ENCODE peak calls at places on chromosomes 7 and 10, in five cellular contexts. D, Q, E, S and A are unnamed samples.
A peak's percentile ranks its signal among the peaks of the same experiment; 100 is the strongest.

GRCh38 chr7:2016021-2016631 is 216.6 kb downstream of the MAD1L1 start:
- DNase-seq in D (peak; percentile 7), Q (no peak), E (no peak), S (no peak), A (no peak)

GRCh38 chr7:112449353-112449752 is 907 bp upstream of the IFRD1 start:
- DNase-seq in D (no peak), Q (peak; percentile 62), E (peak; percentile 82), S (peak; percentile 55), A (no peak)

GRCh38 chr10:97673736-97674525 is 13.1 kb downstream of the AVPI1 start:
- DNase-seq in D (no peak), Q (no peak), E (peak; percentile 78), S (no peak), A (peak; percentile 54)

GRCh38 chr7:123994449-123994848 is 38.4 kb downstream of the TMEM229A start:
- DNase-seq in D (no peak), Q (no peak), E (no peak), S (no peak), A (no peak)

GRCh38 chr10:91022924-91023707 is 102.2 kb upstream of the ANKRD1 start:
- DNase-seq in D (no peak), Q (no peak), E (no peak), S (no peak), A (no peak)

GRCh38 chr7:36928718-36929117 is 204.4 kb upstream of the AOAH start:
- DNase-seq in D (no peak), Q (no peak), E (no peak), S (no peak), A (no peak)

GRCh38 chr7:69318794-69319193 is 279.5 kb upstream of the AUTS2 start:
- DNase-seq in D (no peak), Q (no peak), E (no peak), S (no peak), A (no peak)

GRCh38 chr7:30001953-30002352 is 12.4 kb upstream of the SCRN1 start:
- DNase-seq in D (no peak), Q (no peak), E (no peak), S (no peak), A (no peak)

GRCh38 chr7:141788296-141788695 is 1.7 kb upstream of the TAS2R5 start:
- DNase-seq in D (no peak), Q (no peak), E (no peak), S (no peak), A (no peak)

GRCh38 chr7:117567781-117568180 is 88.0 kb downstream of the CFTR start:
- DNase-seq in D (no peak), Q (no peak), E (no peak), S (no peak), A (no peak)

GRCh38 chr7:20267482-20267881 is 50.3 kb upstream of the MACC1 start:
- DNase-seq in D (no peak), Q (no peak), E (no peak), S (no peak), A (no peak)

GRCh38 chr7:16657656-16658279 is 11.8 kb downstream of the BZW2 start:
- DNase-seq in D (peak; percentile 48), Q (no peak), E (peak; percentile 78), S (peak; percentile 21), A (no peak)

GRCh38 chr7:1981201-1981877 is 251.4 kb downstream of the MAD1L1 start:
- DNase-seq in D (no peak), Q (no peak), E (no peak), S (no peak), A (no peak)

GRCh38 chr10:88114368-88114767 is 250.9 kb downstream of the PTEN start:
- DNase-seq in D (peak; percentile 24), Q (no peak), E (peak; percentile 35), S (peak; percentile 29), A (peak; percentile 19)

GRCh38 chr7:100077205-100077604 is 4.3 kb downstream of the ZNF3 start:
- DNase-seq in D (no peak), Q (peak; percentile 54), E (no peak), S (peak; percentile 35), A (no peak)
- H3K36me3 ChIP-seq in D (peaks cover 70% of the 10 kb centered on the region), Q (peaks cover 25% of the 10 kb centered on the region), E (peaks cover 46% of the 10 kb centered on the region), S (peaks cover 3% of the 10 kb centered on the region), A (no peaks in the 10 kb centered on the region)

GRCh38 chr10:133279961-133280283 is 3.3 kb upstream of the ADAM8 start:
- DNase-seq in D (no peak), Q (no peak), E (no peak), S (no peak), A (no peak)

GRCh38 chr10:133277277-133277992 is 767 bp upstream of the ADAM8 start:
- DNase-seq in D (no peak), Q (no peak), E (no peak), S (no peak), A (no peak)

GRCh38 chr10:133279266-133279960 is 2.7 kb upstream of the ADAM8 start:
- DNase-seq in D (no peak), Q (no peak), E (no peak), S (no peak), A (no peak)

GRCh38 chr10:133277993-133278576 is 1.4 kb upstream of the ADAM8 start:
- DNase-seq in D (no peak), Q (no peak), E (no peak), S (no peak), A (no peak)

GRCh38 chr10:133278577-133279265 is 2.1 kb upstream of the ADAM8 start:
- DNase-seq in D (peak; percentile 56), Q (peak; percentile 57), E (no peak), S (peak; percentile 75), A (no peak)
- H3K4me1 ChIP-seq in D (peaks cover 14% of the 10 kb centered on the region), Q (peaks cover 4% of the 10 kb centered on the region), E (no peaks in the 10 kb centered on the region), S (peaks cover 13% of the 10 kb centered on the region), A (peaks cover 7% of the 10 kb centered on the region)

GRCh38 chr7:155763721-155764431 is 48.4 kb downstream of the SHH start:
- DNase-seq in D (no peak), Q (no peak), E (no peak), S (no peak), A (no peak)
- H3K36me3 ChIP-seq in D (peaks cover 46% of the 10 kb centered on the region), Q (peaks cover 11% of the 10 kb centered on the region), E (peaks cover 33% of the 10 kb centered on the region), S (no peaks in the 10 kb centered on the region), A (no peaks in the 10 kb centered on the region)

GRCh38 chr7:158812684-158813083 is 16.6 kb downstream of the ESYT2 start:
- DNase-seq in D (no peak), Q (no peak), E (no peak), S (no peak), A (no peak)

GRCh38 chr7:158815046-158815445 is 14.3 kb downstream of the ESYT2 start:
- DNase-seq in D (no peak), Q (no peak), E (no peak), S (no peak), A (no peak)

GRCh38 chr7:158816271-158816670 is 13.0 kb downstream of the ESYT2 start:
- DNase-seq in D (no peak), Q (no peak), E (peak; percentile 33), S (no peak), A (no peak)

GRCh38 chr7:158815471-158816128 is 13.7 kb downstream of the ESYT2 start:
- DNase-seq in D (no peak), Q (no peak), E (no peak), S (no peak), A (no peak)

DNA sequence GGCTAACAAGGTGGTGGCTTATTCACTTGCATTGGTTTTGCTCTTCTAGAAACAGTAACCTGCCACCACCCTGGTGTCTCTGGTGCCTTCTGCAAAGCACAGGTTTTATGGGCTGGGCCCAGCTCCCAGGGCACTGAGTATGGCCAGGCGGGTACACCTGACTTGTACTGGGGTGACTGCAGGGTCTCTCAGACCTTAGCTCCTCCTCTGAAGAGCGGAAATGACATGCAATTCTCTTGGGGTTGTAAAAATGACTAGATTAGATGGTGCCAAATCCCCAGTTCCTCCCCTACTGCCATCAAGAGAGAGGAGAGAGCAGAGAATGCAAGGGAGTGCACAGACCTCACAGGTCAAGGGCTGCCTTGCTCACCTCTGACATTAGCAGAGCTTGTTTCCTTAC is 14.7 kb downstream of the ESYT2 start:
- DNase-seq in D (no peak), Q (no peak), E (no peak), S (no peak), A (no peak)
- H3K4me1 ChIP-seq in D (peaks cover 94% of the 10 kb centered on the region), Q (peaks cover 18% of the 10 kb centered on the region), E (peaks cover 49% of the 10 kb centered on the region), S (peaks cover 55% of the 10 kb centered on the region), A (peaks cover 24% of the 10 kb centered on the region)

DNA sequence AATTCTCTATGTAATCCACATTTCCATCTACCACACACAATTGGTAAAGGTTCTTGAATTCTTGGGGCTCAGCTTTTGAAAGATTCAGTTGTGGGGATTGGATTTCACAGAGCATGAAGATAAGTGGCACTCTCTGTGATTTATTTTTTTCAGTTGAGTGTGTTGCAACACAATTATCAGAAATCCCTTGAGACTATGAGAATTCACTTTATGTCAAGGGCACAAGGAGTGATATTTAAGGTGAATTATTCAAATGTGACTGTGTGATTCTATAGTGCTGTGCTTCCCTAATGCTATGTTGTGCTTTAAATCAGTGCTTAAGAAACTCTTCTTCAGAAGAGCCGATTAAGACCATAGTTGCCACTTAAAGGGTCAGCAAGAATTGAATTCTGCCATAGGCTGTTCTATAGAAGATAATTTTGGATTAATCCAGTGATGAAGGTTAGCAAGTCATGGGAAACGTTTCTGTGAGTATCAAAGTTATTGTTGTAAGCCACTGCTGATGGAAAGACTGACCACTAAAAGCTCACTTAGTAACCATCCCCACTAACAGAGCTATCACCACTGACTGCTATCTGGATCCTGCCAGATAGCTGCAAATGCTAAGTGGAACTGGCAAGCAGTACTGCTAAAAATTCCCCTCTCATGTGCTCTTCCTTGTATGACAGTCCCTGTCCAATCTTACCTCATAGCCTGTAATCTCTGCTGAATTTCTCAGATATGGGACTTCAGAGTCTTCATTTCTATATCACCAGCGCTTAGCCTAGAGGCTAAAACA is 134.0 kb upstream of the SEMA3D start:
- DNase-seq in D (no peak), Q (no peak), E (no peak), S (no peak), A (no peak)
- H3K36me3 ChIP-seq in D (no peaks in the 10 kb centered on the region), Q (no peaks in the 10 kb centered on the region), E (no peaks in the 10 kb centered on the region), S (no peaks in the 10 kb centered on the region), A (no peaks in the 10 kb centered on the region)